ENCODE peak calls at places on chromosomes 7 and 10, in nine cellular contexts. K is NCI-H748 treated with DMSO at 0.1 percent for 48 hours; X is Kasumi-1; B is T-helper 2 cell; U is hypothalamus; A is activated CD4-positive, alpha-beta T cell treated with anti-CD3 and anti-CD28 coated beads, Interleukin-2, amount 10 ng/mL, durations not matched to agents 7 days and 5 days; Q is non-pigmented ciliary epithelial cell; C is GM03348; V is ELF-1. G is an unnamed sample.
A peak's percentile ranks its signal among the peaks of the same experiment; 100 is the strongest.

GRCh38 chr7:141244466-141244865 is 170.6 kb downstream of the TMEM178B start:
- DNase-seq in K (no peak), X (no peak), B (no peak), U (no peak), A (no peak), Q (no peak), C (no peak), V (no peak), G (no peak)

GRCh38 chr7:5625938-5626337 is 155.5 kb downstream of the RNF216 start:
- DNase-seq in K (no peak), X (no peak), B (no peak), U (no peak), A (no peak), Q (peak; percentile 80), C (peak; percentile 63), V (peak; percentile 40), G (no peak)

GRCh38 chr10:51683031-51683830 is 16.2 kb downstream of the CSTF2T start:
- DNase-seq in K (no peak), X (no peak), B (peak; percentile 30), U (no peak), A (no peak), Q (no peak), C (peak; percentile 17), V (no peak), G (no peak)

GRCh38 chr7:2633538-2634264 is 1.9 kb downstream of the TTYH3 start:
- DNase-seq in K (no peak), X (peak; percentile 27), B (no peak), U (peak; percentile 52), A (no peak), Q (peak; percentile 57), C (peak; percentile 93), V (peak; percentile 78), G (no peak)

GRCh38 chr7:66250711-66251110 is 45.6 kb downstream of the TPST1 start:
- DNase-seq in K (no peak), X (no peak), B (no peak), U (no peak), A (no peak), Q (peak; percentile 91), C (peak; percentile 49), V (no peak), G (no peak)

GRCh38 chr10:43898592-43898991 is 249.9 kb upstream of the ZNF32 start:
- DNase-seq in K (no peak), X (no peak), B (no peak), U (no peak), A (no peak), Q (no peak), C (no peak), V (no peak), G (no peak)

GRCh38 chr7:79782256-79782655 is 328.8 kb upstream of the MAGI2 start:
- DNase-seq in K (no peak), X (no peak), B (no peak), U (no peak), A (no peak), Q (no peak), C (no peak), V (no peak), G (no peak)

GRCh38 chr7:12715372-12716133 is 28.1 kb downstream of the ARL4A start:
- DNase-seq in K (peak; percentile 97), X (peak; percentile 83), B (peak; percentile 41), U (peak; percentile 13), A (peak; percentile 21), Q (peak; percentile 98), C (peak; percentile 74), V (peak; percentile 93), G (peak; percentile 74)

GRCh38 chr7:1060315-1061080 is 16.2 kb downstream of the GPR146 start:
- DNase-seq in K (no peak), X (no peak), B (no peak), U (no peak), A (no peak), Q (no peak), C (no peak), V (peak; percentile 59), G (no peak)

GRCh38 chr7:46814516-46815250 is 767.2 kb downstream of the TNS3 start:
- DNase-seq in K (no peak), X (no peak), B (no peak), U (no peak), A (no peak), Q (no peak), C (peak; percentile 16), V (no peak), G (no peak)

GRCh38 chr7:76191783-76192240 is 9.9 kb upstream of the SRRM3 start:
- DNase-seq in K (no peak), X (peak; percentile 43), B (peak; percentile 34), U (no peak), A (no peak), Q (peak; percentile 14), C (no peak), V (peak; percentile 71), G (no peak)

GRCh38 chr10:85527610-85528317 is 838.8 kb downstream of the GRID1 start:
- DNase-seq in K (no peak), X (no peak), B (no peak), U (no peak), A (no peak), Q (no peak), C (no peak), V (no peak), G (no peak)

GRCh38 chr10:3805227-3805790 is 20.3 kb upstream of the KLF6 start:
- DNase-seq in K (peak; percentile 10), X (peak; percentile 82), B (peak; percentile 96), U (no peak), A (peak; percentile 85), Q (no peak), C (no peak), V (no peak), G (peak; percentile 55)

GRCh38 chr10:132443998-132444876 is 47.2 kb downstream of the PWWP2B start:
- DNase-seq in K (no peak), X (peak; percentile 61), B (peak; percentile 38), U (no peak), A (peak; percentile 50), Q (no peak), C (no peak), V (no peak), G (no peak)

GRCh38 chr10:89301721-89302445 is at the start of gene IFIT2:
- DNase-seq in K (peak; percentile 41), X (peak; percentile 82), B (peak; percentile 59), U (no peak), A (peak; percentile 35), Q (no peak), C (peak; percentile 50), V (no peak), G (no peak)

GRCh38 chr10:18822156-18822555 is 162.9 kb downstream of the ARL5B start:
- DNase-seq in K (no peak), X (peak; percentile 53), B (peak; percentile 13), U (no peak), A (peak; percentile 7), Q (no peak), C (peak; percentile 2), V (peak; percentile 3), G (no peak)

GRCh38 chr10:112260831-112261230 is 22.4 kb upstream of the TECTB start:
- DNase-seq in K (no peak), X (no peak), B (no peak), U (no peak), A (no peak), Q (no peak), C (no peak), V (no peak), G (no peak)

GRCh38 chr7:137930616-137931015 is 71.3 kb downstream of the CREB3L2 start:
- DNase-seq in K (no peak), X (no peak), B (no peak), U (no peak), A (no peak), Q (no peak), C (peak; percentile 49), V (no peak), G (no peak)

GRCh38 chr7:146781352-146782116 is 664.9 kb downstream of the CNTNAP2 start:
- DNase-seq in K (no peak), X (peak; percentile 70), B (no peak), U (no peak), A (no peak), Q (no peak), C (no peak), V (no peak), G (no peak)

GRCh38 chr10:62186999-62187695 is 81.5 kb downstream of the RTKN2 start:
- DNase-seq in K (no peak), X (no peak), B (peak; percentile 69), U (no peak), A (no peak), Q (no peak), C (no peak), V (peak; percentile 14), G (no peak)

GRCh38 chr10:104256335-104257080 is 1.8 kb downstream of the GSTO1 start:
- DNase-seq in K (no peak), X (peak; percentile 39), B (peak; percentile 10), U (no peak), A (no peak), Q (no peak), C (no peak), V (no peak), G (no peak)

GRCh38 chr10:90960355-90960814 is 39.5 kb upstream of the ANKRD1 start:
- DNase-seq in K (no peak), X (peak; percentile 11), B (peak; percentile 34), U (no peak), A (no peak), Q (peak; percentile 87), C (peak; percentile 63), V (no peak), G (no peak)

GRCh38 chr7:34758111-34758601 is 100.1 kb downstream of the NPSR1 start:
- DNase-seq in K (no peak), X (no peak), B (peak; percentile 18), U (no peak), A (no peak), Q (no peak), C (no peak), V (no peak), G (no peak)

GRCh38 chr7:95255691-95256090 is 68.6 kb downstream of the PON1 start:
- DNase-seq in K (no peak), X (no peak), B (no peak), U (no peak), A (no peak), Q (no peak), C (no peak), V (no peak), G (no peak)

GRCh38 chr7:132028144-132028920 is 471.9 kb upstream of the PODXL start:
- DNase-seq in K (no peak), X (no peak), B (no peak), U (no peak), A (no peak), Q (no peak), C (no peak), V (no peak), G (no peak)

GRCh38 chr7:107999814-108000560 is 3.0 kb downstream of the LAMB1 start:
- DNase-seq in K (no peak), X (no peak), B (no peak), U (no peak), A (no peak), Q (no peak), C (peak; percentile 29), V (peak; percentile 34), G (no peak)

GRCh38 chr10:132539894-132540293 is 2.3 kb downstream of the INPP5A start:
- DNase-seq in K (no peak), X (peak; percentile 20), B (peak; percentile 35), U (no peak), A (peak; percentile 53), Q (peak; percentile 55), C (peak; percentile 58), V (no peak), G (no peak)

GRCh38 chr10:6987536-6987945 is 407.5 kb upstream of the PRKCQ start:
- DNase-seq in K (no peak), X (no peak), B (no peak), U (peak; percentile 27), A (no peak), Q (no peak), C (no peak), V (no peak), G (no peak)

GRCh38 chr7:156119771-156120170 is 307.5 kb upstream of the SHH start:
- DNase-seq in K (no peak), X (no peak), B (no peak), U (no peak), A (no peak), Q (no peak), C (no peak), V (no peak), G (no peak)

GRCh38 chr10:59907918-59908807 is 1.8 kb upstream of the CCDC6 start:
- DNase-seq in K (peak; percentile 17), X (peak; percentile 99), B (peak; percentile 84), U (no peak), A (peak; percentile 68), Q (peak; percentile 82), C (peak; percentile 83), V (peak; percentile 89), G (peak; percentile 65)

GRCh38 chr10:119620771-119621384 is 24.1 kb upstream of the TIAL1 start:
- DNase-seq in K (no peak), X (no peak), B (no peak), U (no peak), A (no peak), Q (no peak), C (no peak), V (peak; percentile 27), G (no peak)